ENCODE peak calls at places on chromosomes 6 and 20, in eight cellular contexts. One of them, this sample, is unnamed.
A peak's percentile ranks its signal among the peaks of the same experiment; 100 is the strongest.

GRCh38 chr6:147135211-147135672 is 69.0 kb upstream of the STXBP5 start:
- DNase-seq in cardiac muscle cell: no peak
- DNase-seq in MM.1S: no peak
- DNase-seq in epithelial cell of esophagus: peak; percentile 93
- DNase-seq in heart left ventricle: no peak
- DNase-seq in uterus: no peak
- DNase-seq in AG09309: peak; percentile 92
- DNase-seq in pancreas: peak; percentile 14
- DNase-seq in this sample: peak; percentile 5

GRCh38 chr20:41175201-41175651 is 37.9 kb downstream of the PLCG1 start:
- DNase-seq in AG09309: no peak
- DNase-seq in cardiac muscle cell: no peak
- DNase-seq in MM.1S: no peak
- DNase-seq in heart left ventricle: no peak
- DNase-seq in pancreas: no peak
- DNase-seq in epithelial cell of esophagus: no peak
- DNase-seq in uterus: no peak
- DNase-seq in this sample: no peak

GRCh38 chr6:13302751-13303667 is 25.3 kb downstream of the TBC1D7 start:
- DNase-seq in epithelial cell of esophagus: peak; percentile 97
- DNase-seq in AG09309: peak; percentile 87
- DNase-seq in pancreas: peak; percentile 73
- DNase-seq in heart left ventricle: peak; percentile 60
- DNase-seq in uterus: peak; percentile 49
- DNase-seq in MM.1S: peak; percentile 12
- DNase-seq in cardiac muscle cell: no peak
- DNase-seq in this sample: peak; percentile 69

GRCh38 chr6:12208190-12208589 is 82.0 kb upstream of the EDN1 start:
- DNase-seq in epithelial cell of esophagus: peak; percentile 96
- DNase-seq in MM.1S: no peak
- DNase-seq in AG09309: no peak
- DNase-seq in uterus: no peak
- DNase-seq in heart left ventricle: no peak
- DNase-seq in cardiac muscle cell: no peak
- DNase-seq in pancreas: no peak
- DNase-seq in this sample: peak; percentile 12

GRCh38 chr6:99344289-99344688 is 5.2 kb downstream of the FAXC start:
- DNase-seq in uterus: no peak
- DNase-seq in pancreas: no peak
- DNase-seq in epithelial cell of esophagus: no peak
- DNase-seq in AG09309: no peak
- DNase-seq in cardiac muscle cell: no peak
- DNase-seq in MM.1S: no peak
- DNase-seq in heart left ventricle: no peak
- DNase-seq in this sample: no peak

GRCh38 chr6:4074478-4075235 is 4.3 kb downstream of the FAM217A start:
- DNase-seq in uterus: no peak
- DNase-seq in pancreas: no peak
- DNase-seq in heart left ventricle: no peak
- DNase-seq in cardiac muscle cell: no peak
- DNase-seq in MM.1S: no peak
- DNase-seq in AG09309: no peak
- DNase-seq in epithelial cell of esophagus: no peak
- DNase-seq in this sample: no peak

GRCh38 chr20:25504366-25505135 is 80.8 kb downstream of the NINL start:
- DNase-seq in cardiac muscle cell: no peak
- DNase-seq in pancreas: no peak
- DNase-seq in MM.1S: no peak
- DNase-seq in heart left ventricle: no peak
- DNase-seq in AG09309: no peak
- DNase-seq in epithelial cell of esophagus: no peak
- DNase-seq in uterus: no peak
- DNase-seq in this sample: no peak

GRCh38 chr6:140071601-140072062 is 697.2 kb upstream of the CITED2 start:
- DNase-seq in pancreas: no peak
- DNase-seq in cardiac muscle cell: no peak
- DNase-seq in heart left ventricle: no peak
- DNase-seq in MM.1S: no peak
- DNase-seq in epithelial cell of esophagus: no peak
- DNase-seq in AG09309: peak; percentile 99
- DNase-seq in uterus: no peak
- DNase-seq in this sample: no peak

GRCh38 chr20:5919634-5920544 is 30.4 kb downstream of the TRMT6 start:
- DNase-seq in cardiac muscle cell: no peak
- DNase-seq in epithelial cell of esophagus: peak; percentile 74
- DNase-seq in heart left ventricle: no peak
- DNase-seq in AG09309: no peak
- DNase-seq in pancreas: no peak
- DNase-seq in uterus: no peak
- DNase-seq in MM.1S: no peak
- DNase-seq in this sample: no peak

GRCh38 chr6:3919130-3919628 is 70.0 kb downstream of the FAM50B start:
- DNase-seq in pancreas: no peak
- DNase-seq in AG09309: peak; percentile 71
- DNase-seq in uterus: no peak
- DNase-seq in heart left ventricle: peak; percentile 75
- DNase-seq in epithelial cell of esophagus: peak; percentile 80
- DNase-seq in MM.1S: no peak
- DNase-seq in cardiac muscle cell: peak; percentile 49
- DNase-seq in this sample: peak; percentile 83

GRCh38 chr6:106659859-106660258 is 30.5 kb downstream of the QRSL1 start:
- DNase-seq in pancreas: no peak
- DNase-seq in epithelial cell of esophagus: no peak
- DNase-seq in heart left ventricle: no peak
- DNase-seq in cardiac muscle cell: no peak
- DNase-seq in MM.1S: no peak
- DNase-seq in uterus: no peak
- DNase-seq in AG09309: no peak
- DNase-seq in this sample: no peak

GRCh38 chr20:16397053-16397452 is 176.2 kb downstream of the KIF16B start:
- DNase-seq in pancreas: no peak
- DNase-seq in AG09309: no peak
- DNase-seq in MM.1S: no peak
- DNase-seq in heart left ventricle: peak; percentile 68
- DNase-seq in cardiac muscle cell: no peak
- DNase-seq in epithelial cell of esophagus: no peak
- DNase-seq in uterus: peak; percentile 19
- DNase-seq in this sample: peak; percentile 75

GRCh38 chr20:50366270-50367103 is 143.7 kb upstream of the PTPN1 start:
- DNase-seq in AG09309: peak; percentile 8
- DNase-seq in epithelial cell of esophagus: peak; percentile 76
- DNase-seq in uterus: peak; percentile 61
- DNase-seq in heart left ventricle: peak; percentile 64
- DNase-seq in MM.1S: peak; percentile 52
- DNase-seq in cardiac muscle cell: no peak
- DNase-seq in pancreas: peak; percentile 84
- DNase-seq in this sample: no peak

GRCh38 chr6:154925130-154925529 is 70.0 kb upstream of the TIAM2 start:
- DNase-seq in heart left ventricle: no peak
- DNase-seq in uterus: no peak
- DNase-seq in pancreas: no peak
- DNase-seq in epithelial cell of esophagus: no peak
- DNase-seq in MM.1S: no peak
- DNase-seq in cardiac muscle cell: no peak
- DNase-seq in AG09309: no peak
- DNase-seq in this sample: no peak

GRCh38 chr6:159008656-159009288 is 8.8 kb upstream of the RSPH3 start:
- DNase-seq in cardiac muscle cell: peak; percentile 49
- DNase-seq in uterus: no peak
- DNase-seq in pancreas: no peak
- DNase-seq in AG09309: no peak
- DNase-seq in epithelial cell of esophagus: peak; percentile 68
- DNase-seq in MM.1S: peak; percentile 60
- DNase-seq in heart left ventricle: no peak
- DNase-seq in this sample: no peak

GRCh38 chr20:41167481-41168253 is 30.3 kb downstream of the PLCG1 start:
- DNase-seq in epithelial cell of esophagus: no peak
- DNase-seq in MM.1S: peak; percentile 71
- DNase-seq in AG09309: no peak
- DNase-seq in heart left ventricle: peak; percentile 8
- DNase-seq in uterus: no peak
- DNase-seq in pancreas: no peak
- DNase-seq in cardiac muscle cell: no peak
- DNase-seq in this sample: peak; percentile 32

GRCh38 chr6:42340516-42340915 is 111.2 kb downstream of the TRERF1 start:
- DNase-seq in cardiac muscle cell: no peak
- DNase-seq in AG09309: no peak
- DNase-seq in uterus: no peak
- DNase-seq in MM.1S: no peak
- DNase-seq in heart left ventricle: no peak
- DNase-seq in epithelial cell of esophagus: no peak
- DNase-seq in pancreas: no peak
- DNase-seq in this sample: no peak

GRCh38 chr6:131532476-131533108 is 40.4 kb upstream of the ARG1 start:
- DNase-seq in AG09309: no peak
- DNase-seq in uterus: no peak
- DNase-seq in heart left ventricle: no peak
- DNase-seq in MM.1S: no peak
- DNase-seq in epithelial cell of esophagus: peak; percentile 6
- DNase-seq in pancreas: no peak
- DNase-seq in cardiac muscle cell: no peak
- DNase-seq in this sample: no peak

GRCh38 chr6:4055420-4056041 is 23.4 kb downstream of the FAM217A start:
- DNase-seq in cardiac muscle cell: no peak
- DNase-seq in uterus: no peak
- DNase-seq in pancreas: no peak
- DNase-seq in heart left ventricle: no peak
- DNase-seq in MM.1S: peak; percentile 28
- DNase-seq in AG09309: peak; percentile 42
- DNase-seq in epithelial cell of esophagus: peak; percentile 91
- DNase-seq in this sample: no peak

GRCh38 chr6:98833101-98834059 is 994 bp upstream of the POU3F2 start:
- DNase-seq in MM.1S: peak; percentile 11
- DNase-seq in AG09309: no peak
- DNase-seq in cardiac muscle cell: peak; percentile 76
- DNase-seq in heart left ventricle: no peak
- DNase-seq in epithelial cell of esophagus: peak; percentile 33
- DNase-seq in uterus: no peak
- DNase-seq in pancreas: peak; percentile 18
- DNase-seq in this sample: no peak

GRCh38 chr6:158321960-158322359 is 9.7 kb downstream of the TULP4 start:
- DNase-seq in epithelial cell of esophagus: peak; percentile 36
- DNase-seq in heart left ventricle: no peak
- DNase-seq in pancreas: no peak
- DNase-seq in uterus: no peak
- DNase-seq in AG09309: peak; percentile 61
- DNase-seq in MM.1S: no peak
- DNase-seq in cardiac muscle cell: no peak
- DNase-seq in this sample: no peak

DNA sequence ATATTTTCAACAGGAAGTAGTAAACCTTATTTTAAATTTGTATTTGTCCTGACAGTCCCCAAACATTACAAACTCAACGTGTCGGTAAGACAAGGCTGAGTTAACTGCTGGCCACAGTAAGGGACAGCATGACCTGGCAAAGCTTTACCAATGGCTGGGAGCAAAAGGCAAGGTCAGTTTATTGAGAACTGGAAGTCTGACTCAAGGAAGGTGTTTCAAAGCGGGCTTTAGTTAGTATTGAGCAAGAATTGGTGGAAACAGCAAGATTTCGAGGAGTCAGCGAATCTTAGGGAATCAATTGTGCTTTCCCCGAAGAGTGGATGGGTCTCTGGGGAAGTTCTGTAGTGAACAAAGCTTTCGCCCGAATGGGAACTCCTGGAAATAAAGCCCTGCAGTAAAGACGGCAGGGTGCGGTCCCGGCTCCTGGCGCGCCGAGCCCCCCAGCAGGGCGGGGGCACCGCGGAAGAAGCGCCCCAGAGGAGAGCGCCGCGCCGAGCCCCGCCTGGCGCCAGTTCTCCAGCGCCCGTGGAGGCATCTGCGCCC is 803 bp upstream of the GZF1 start:
- DNase-seq in cardiac muscle cell: no peak
- DNase-seq in AG09309: no peak
- DNase-seq in pancreas: peak; percentile 28
- DNase-seq in uterus: peak; percentile 36
- DNase-seq in heart left ventricle: no peak
- DNase-seq in MM.1S: no peak
- DNase-seq in epithelial cell of esophagus: peak; percentile 38
- DNase-seq in this sample: no peak
- TF ChIP-seq CTCF in cardiac muscle cell: no peak
- TF ChIP-seq CTCF in AG09309: no peak
- TF ChIP-seq CTCF in pancreas: no peak
- TF ChIP-seq CTCF in uterus: no peak
- TF ChIP-seq CTCF in heart left ventricle: no peak
- TF ChIP-seq CTCF in MM.1S: peak; percentile 8
- TF ChIP-seq CTCF in epithelial cell of esophagus: no peak
- TF ChIP-seq CTCF in this sample: no peak

DNA sequence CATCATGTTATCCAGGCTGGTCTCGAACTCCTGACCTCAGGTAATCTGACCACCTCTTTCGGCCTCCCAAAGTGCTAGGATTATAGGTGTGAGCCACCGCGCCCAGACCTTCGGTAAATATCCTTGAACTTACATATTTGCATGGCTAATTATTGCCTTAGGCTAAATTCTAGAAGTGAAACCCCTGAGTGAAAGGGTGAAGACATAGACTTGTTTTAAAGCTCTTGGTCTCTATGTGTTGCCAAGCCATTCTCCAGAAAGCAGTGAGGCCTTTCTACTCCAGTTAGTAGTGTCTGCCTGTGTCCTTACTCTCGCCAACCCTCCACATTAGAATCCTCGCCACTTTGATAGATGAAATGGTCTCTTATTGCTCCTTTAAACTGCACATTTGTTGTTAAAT is 2.6 kb upstream of the NOTCH4 start:
- DNase-seq in uterus: no peak
- DNase-seq in AG09309: no peak
- DNase-seq in MM.1S: no peak
- DNase-seq in epithelial cell of esophagus: no peak
- DNase-seq in pancreas: no peak
- DNase-seq in cardiac muscle cell: no peak
- DNase-seq in heart left ventricle: no peak
- DNase-seq in this sample: no peak
- H3K4me3 ChIP-seq in uterus: no peak overlapping the region
- H3K4me3 ChIP-seq in AG09309: no peak overlapping the region
- H3K4me3 ChIP-seq in MM.1S: no peak overlapping the region
- H3K4me3 ChIP-seq in epithelial cell of esophagus: no peak overlapping the region
- H3K4me3 ChIP-seq in pancreas: no peak overlapping the region
- H3K4me3 ChIP-seq in cardiac muscle cell: no peak overlapping the region
- H3K4me3 ChIP-seq in heart left ventricle: no peak overlapping the region
- H3K4me3 ChIP-seq in this sample: no peak overlapping the region

DNA sequence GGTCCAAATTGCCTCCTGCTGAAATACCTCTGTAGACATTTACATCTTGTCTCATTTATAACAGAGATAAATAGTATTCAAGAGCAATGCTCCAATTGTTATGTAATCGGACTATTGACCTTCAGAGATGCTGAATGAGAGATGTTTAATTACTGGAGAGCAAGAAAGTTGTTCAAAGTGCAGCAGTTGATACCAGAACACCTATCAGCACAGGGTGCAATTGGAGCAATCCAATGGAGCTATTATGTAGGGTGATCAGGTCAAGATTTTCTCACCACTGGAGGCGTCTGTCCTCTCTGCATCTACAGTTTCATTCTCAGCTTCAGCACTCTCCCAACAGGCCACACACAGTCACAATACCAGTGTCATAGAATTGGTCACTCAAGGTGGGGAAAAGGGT is 19.5 kb upstream of the TMX4 start:
- DNase-seq in heart left ventricle: no peak
- DNase-seq in MM.1S: no peak
- DNase-seq in AG09309: no peak
- DNase-seq in cardiac muscle cell: no peak
- DNase-seq in pancreas: no peak
- DNase-seq in uterus: no peak
- DNase-seq in epithelial cell of esophagus: no peak
- DNase-seq in this sample: no peak
- TF ChIP-seq CTCF in heart left ventricle: no peak
- TF ChIP-seq CTCF in MM.1S: no peak
- TF ChIP-seq CTCF in AG09309: no peak
- TF ChIP-seq CTCF in cardiac muscle cell: no peak
- TF ChIP-seq CTCF in pancreas: no peak
- TF ChIP-seq CTCF in uterus: no peak
- TF ChIP-seq CTCF in epithelial cell of esophagus: no peak
- TF ChIP-seq CTCF in this sample: no peak

GRCh38 chr6:168377856-168378832 is 58.6 kb upstream of the DACT2 start:
- DNase-seq in cardiac muscle cell: no peak
- DNase-seq in epithelial cell of esophagus: no peak
- DNase-seq in MM.1S: no peak
- DNase-seq in uterus: no peak
- DNase-seq in AG09309: no peak
- DNase-seq in pancreas: no peak
- DNase-seq in heart left ventricle: no peak
- DNase-seq in this sample: no peak
- H3K4me3 ChIP-seq in cardiac muscle cell: no peak overlapping the region
- H3K4me3 ChIP-seq in epithelial cell of esophagus: no peak overlapping the region
- H3K4me3 ChIP-seq in MM.1S: no peak overlapping the region
- H3K4me3 ChIP-seq in uterus: no peak overlapping the region
- H3K4me3 ChIP-seq in AG09309: no peak overlapping the region
- H3K4me3 ChIP-seq in pancreas: no peak overlapping the region
- H3K4me3 ChIP-seq in heart left ventricle: no peak overlapping the region
- H3K4me3 ChIP-seq in this sample: no peak overlapping the region